ENCODE peak calls at places on chromosomes 16 and 17, in five cellular contexts. C, D, G, B and R are unnamed samples.

GRCh38 chr17:32946375-32947135 is 18.6 kb downstream of the TMEM98 start:
- DNase-seq in C (no peak), D (no peak), G (no peak), B (no peak), R (no peak)

GRCh38 chr16:86517652-86518258 is 7.4 kb downstream of the FOXF1 start:
- DNase-seq in C (peak; percentile 73), D (no peak), G (peak; percentile 62), B (peak; percentile 46), R (no peak)

GRCh38 chr17:75087558-75088453 is at the start of gene SLC16A5:
- DNase-seq in C (peak; percentile 99), D (peak; percentile 92), G (peak; percentile 87), B (peak; percentile 85), R (no peak)

GRCh38 chr16:73151225-73151624 is 103.3 kb upstream of the ZFHX3 start:
- DNase-seq in C (no peak), D (no peak), G (no peak), B (no peak), R (no peak)

GRCh38 chr16:66923866-66924265 is 1.5 kb downstream of the RRAD start:
- DNase-seq in C (no peak), D (no peak), G (no peak), B (no peak), R (no peak)

GRCh38 chr16:84507011-84507982 is 2.8 kb upstream of the MEAK7 start:
- DNase-seq in C (no peak), D (no peak), G (peak; percentile 27), B (no peak), R (no peak)

GRCh38 chr16:75012380-75013081 is 13.7 kb downstream of the ZNRF1 start:
- DNase-seq in C (no peak), D (no peak), G (no peak), B (no peak), R (no peak)

GRCh38 chr16:68298907-68299515 is 11.7 kb downstream of the SLC7A6OS start:
- DNase-seq in C (no peak), D (no peak), G (peak; percentile 89), B (peak; percentile 38), R (no peak)

GRCh38 chr17:6163632-6164319 is 93.6 kb downstream of the WSCD1 start:
- DNase-seq in C (no peak), D (no peak), G (peak; percentile 47), B (no peak), R (no peak)

GRCh38 chr16:2614761-2615191 is 67.5 kb upstream of the KCTD5 start:
- DNase-seq in C (no peak), D (no peak), G (no peak), B (no peak), R (no peak)

GRCh38 chr16:9061358-9061813 is 30.1 kb upstream of the HAPSTR1 start:
- DNase-seq in C (no peak), D (no peak), G (no peak), B (no peak), R (no peak)

GRCh38 chr16:55647343-55647742 is 8.4 kb upstream of the SLC6A2 start:
- DNase-seq in C (no peak), D (no peak), G (no peak), B (no peak), R (no peak)

GRCh38 chr17:47695664-47696376 is 1.9 kb downstream of the TBKBP1 start:
- DNase-seq in C (no peak), D (no peak), G (no peak), B (no peak), R (no peak)

GRCh38 chr16:87581867-87582220 is 20.5 kb upstream of the JPH3 start:
- DNase-seq in C (peak; percentile 95), D (no peak), G (peak; percentile 98), B (peak; percentile 56), R (peak; percentile 80)

GRCh38 chr16:49589721-49590120 is 216.1 kb downstream of the C16orf78 start:
- DNase-seq in C (no peak), D (no peak), G (no peak), B (peak; percentile 9), R (no peak)

GRCh38 chr17:61849674-61850073 is 13.7 kb downstream of the BRIP1 start:
- DNase-seq in C (no peak), D (no peak), G (peak; percentile 17), B (no peak), R (no peak)

GRCh38 chr17:39653662-39654331 is 11.4 kb upstream of the TCAP start:
- DNase-seq in C (peak; percentile 91), D (no peak), G (peak; percentile 22), B (peak; percentile 76), R (no peak)

GRCh38 chr17:71760062-71760720 is 360.6 kb upstream of the SOX9 start:
- DNase-seq in C (no peak), D (no peak), G (peak; percentile 33), B (no peak), R (no peak)

GRCh38 chr17:7478276-7479138 is 924 bp downstream of the ZBTB4 start:
- DNase-seq in C (peak; percentile 65), D (no peak), G (peak; percentile 48), B (peak; percentile 55), R (no peak)

GRCh38 chr17:74812109-74812864 is 36.1 kb upstream of the NAT9 start:
- DNase-seq in C (no peak), D (no peak), G (no peak), B (no peak), R (no peak)

GRCh38 chr16:9523994-9524393 is 432.6 kb downstream of the HAPSTR1 start:
- DNase-seq in C (no peak), D (no peak), G (no peak), B (no peak), R (no peak)

GRCh38 chr17:7632492-7632894 is 2.6 kb downstream of the SHBG start:
- DNase-seq in C (peak; percentile 79), D (no peak), G (peak; percentile 61), B (peak; percentile 31), R (no peak)

GRCh38 chr17:36544049-36544319 is 735 bp upstream of the GGNBP2 start:
- DNase-seq in C (peak; percentile 46), D (no peak), G (peak; percentile 64), B (peak; percentile 47), R (no peak)

GRCh38 chr16:65572156-65572555 is 450.3 kb upstream of the CDH11 start:
- DNase-seq in C (no peak), D (no peak), G (peak; percentile 87), B (no peak), R (no peak)
- TF ChIP-seq CTCF in C (no peak), D (no peak), G (peak; percentile 37), B (no peak), R (no peak)

GRCh38 chr17:59844884-59845594 is 47.7 kb downstream of the TUBD1 start:
- DNase-seq in C (no peak), D (no peak), G (peak; percentile 70), B (no peak), R (no peak)

GRCh38 chr17:59848385-59848668 is 44.4 kb downstream of the TUBD1 start:
- DNase-seq in C (no peak), D (no peak), G (no peak), B (peak; percentile 26), R (no peak)

GRCh38 chr17:59842901-59843652 is 49.7 kb downstream of the TUBD1 start:
- DNase-seq in C (peak; percentile 70), D (peak; percentile 69), G (peak; percentile 98), B (peak; percentile 74), R (peak; percentile 98)

GRCh38 chr17:59846391-59847165 is 46.2 kb downstream of the TUBD1 start:
- DNase-seq in C (peak; percentile 84), D (no peak), G (peak; percentile 96), B (peak; percentile 45), R (peak; percentile 79)

DNA sequence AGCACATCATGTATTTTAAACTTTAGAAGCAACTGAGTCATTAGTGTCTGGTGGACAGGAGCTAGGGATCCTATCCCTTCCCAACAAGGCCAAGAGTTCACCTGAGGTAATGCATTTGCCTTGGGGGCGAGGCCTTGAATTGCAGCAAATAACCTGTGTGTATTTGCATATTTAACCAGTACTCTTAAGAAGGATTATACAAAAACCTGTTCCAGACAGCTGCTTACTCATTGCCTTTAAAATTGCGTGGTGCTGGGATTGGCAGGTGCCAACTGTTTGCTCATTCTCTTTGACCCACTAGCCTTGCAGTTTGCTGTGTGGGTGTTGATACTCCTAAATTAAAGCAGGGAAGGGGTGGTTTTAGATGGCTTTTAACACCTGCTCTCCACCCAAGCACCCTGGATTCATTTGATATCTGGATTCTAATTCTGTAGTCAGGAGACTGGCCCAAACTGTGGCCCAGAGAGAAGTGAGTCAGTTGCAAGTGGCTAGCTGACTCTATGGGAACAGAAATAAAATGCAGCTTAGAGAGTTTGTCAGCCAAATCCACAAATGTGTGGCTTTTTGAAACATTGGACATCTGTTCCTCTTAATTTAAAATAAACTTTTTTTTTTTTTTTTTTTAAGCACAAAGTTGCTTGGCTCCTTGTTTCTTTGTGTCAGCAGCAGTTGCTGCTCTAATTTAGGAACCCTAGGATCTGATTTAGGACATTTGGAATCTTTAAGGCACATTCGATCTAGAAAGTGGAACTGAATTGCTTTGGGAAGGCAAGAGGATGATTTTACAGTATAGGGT is 47.0 kb downstream of the TUBD1 start:
- DNase-seq in C (peak; percentile 72), D (peak; percentile 87), G (peak; percentile 94), B (peak; percentile 73), R (peak; percentile 88)
- H3K4me3 ChIP-seq in C (peak overlapping the region; percentile 13), D (no peak overlapping the region), G (no peak overlapping the region), B (no peak overlapping the region), R (no peak overlapping the region)

DNA sequence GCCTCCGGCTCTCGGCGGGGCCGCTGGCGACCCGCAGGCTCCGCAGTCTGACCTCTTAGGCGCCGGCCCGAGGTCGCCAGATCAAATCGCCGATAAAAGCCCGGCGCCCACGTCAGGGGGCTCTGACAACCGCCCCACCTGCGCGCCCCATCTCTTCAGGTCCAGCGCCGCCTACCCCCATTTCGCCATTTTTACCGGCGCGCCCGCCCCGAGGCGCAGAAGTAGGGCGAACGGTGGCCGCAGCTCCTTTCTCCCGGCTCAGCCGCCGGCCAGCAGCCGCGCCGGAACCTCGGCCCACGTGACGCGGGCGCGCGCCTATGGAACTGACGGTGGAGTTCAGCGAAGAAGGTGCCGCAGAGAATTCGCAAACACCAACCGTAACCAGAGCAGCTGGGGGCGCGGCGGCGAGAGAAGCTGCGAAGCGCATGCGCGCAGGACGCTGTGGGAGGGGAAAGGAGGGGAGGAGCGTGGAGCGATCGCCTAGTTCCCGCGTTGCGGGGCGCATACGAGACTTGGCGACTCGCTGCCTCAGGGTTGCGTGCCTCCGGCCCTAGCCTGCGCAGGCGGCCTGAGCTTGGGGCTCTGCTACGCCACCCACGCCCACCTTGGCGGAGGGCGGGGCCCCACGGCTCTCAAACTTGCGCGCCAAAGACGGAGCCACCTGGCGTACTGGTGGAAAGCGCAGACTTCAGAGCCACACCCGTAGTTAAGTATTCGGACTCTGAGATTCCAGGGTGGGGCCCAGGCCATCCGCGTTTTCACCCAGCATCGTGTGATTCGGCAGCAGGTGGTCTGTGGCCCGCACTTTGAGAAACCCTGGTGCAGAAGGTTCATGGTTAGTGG is at the start of gene TRIM37:
- DNase-seq in C (peak; percentile 96), D (peak; percentile 96), G (peak; percentile 98), B (peak; percentile 98), R (peak; percentile 93)
- TF ChIP-seq CTCF in C (no peak), D (no peak), G (no peak), B (no peak), R (no peak)

DNA sequence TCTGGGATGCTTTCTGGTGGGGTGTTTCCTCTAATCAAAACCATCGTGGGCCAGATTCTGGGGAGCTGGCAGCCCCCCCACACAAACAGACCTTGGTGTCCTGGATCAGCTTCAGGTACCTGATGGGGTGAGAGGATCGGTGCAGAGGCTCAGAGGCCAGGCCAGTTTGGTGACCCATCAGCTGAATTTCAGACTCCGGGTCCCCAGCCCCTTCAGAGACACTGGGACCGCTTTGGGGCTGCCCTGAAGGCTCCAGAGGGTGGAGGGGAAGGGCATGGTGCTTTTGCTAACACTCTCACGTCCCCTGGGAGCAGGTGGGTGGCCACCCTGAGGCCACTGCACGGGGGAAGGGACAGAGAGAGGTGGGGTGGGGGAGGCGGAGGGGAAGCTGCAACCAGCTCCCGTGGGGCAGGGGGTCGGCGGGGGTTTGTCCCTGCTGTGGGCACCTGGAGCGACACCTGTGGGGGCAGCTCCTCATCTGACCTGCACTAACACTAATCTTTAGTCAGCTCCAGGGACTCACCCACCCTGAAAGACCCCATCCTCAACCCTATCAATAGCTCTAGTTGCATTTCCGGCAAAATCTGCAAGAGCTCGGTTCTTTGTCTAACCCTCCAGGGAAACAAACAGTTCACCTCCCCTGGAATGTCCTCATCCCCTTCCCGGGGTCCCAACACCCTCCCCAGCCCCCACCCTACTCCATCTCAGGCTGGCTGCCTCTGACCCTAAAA is 91.7 kb upstream of the CBX4 start:
- DNase-seq in C (no peak), D (no peak), G (no peak), B (no peak), R (no peak)
- H3K4me3 ChIP-seq in C (no peak overlapping the region), D (no peak overlapping the region), G (no peak overlapping the region), B (no peak overlapping the region), R (peak overlapping the region; percentile 44)